ENCODE peak calls at places on chromosome 3, in six cellular contexts. S, M, X, H, R and Z are unnamed samples.

GRCh38 chr3:163671201-163671600 is 1407.1 kb downstream of the SI start:
- DNase-seq in R (no peak), X (no peak), M (no peak), S (no peak), H (no peak), Z (no peak)

GRCh38 chr3:45986303-45986982 is 9.2 kb downstream of the FYCO1 start:
- DNase-seq in M (no peak), S (peak; percentile 60), R (peak; percentile 73), X (peak; percentile 67), H (no peak), Z (no peak)

GRCh38 chr3:76063019-76063418 is 277.7 kb upstream of the ZNF717 start:
- DNase-seq in M (no peak), S (peak; percentile 93), X (no peak), H (no peak), R (peak; percentile 4), Z (no peak)

GRCh38 chr3:127988770-127989518 is 63.3 kb upstream of the SEC61A1 start:
- DNase-seq in R (peak; percentile 28), X (no peak), S (no peak), H (no peak), M (no peak), Z (no peak)

GRCh38 chr3:161221881-161222600 is 930 bp downstream of the NMD3 start:
- DNase-seq in M (peak; percentile 21), R (no peak), S (no peak), X (peak; percentile 9), H (peak; percentile 62), Z (no peak)

GRCh38 chr3:133374706-133375105 is 25.1 kb upstream of the BFSP2 start:
- DNase-seq in M (no peak), R (no peak), H (no peak), S (no peak), X (no peak), Z (no peak)

GRCh38 chr3:76561494-76562242 is 478.2 kb upstream of the ROBO2 start:
- DNase-seq in X (no peak), R (no peak), S (no peak), M (no peak), H (no peak), Z (no peak)

GRCh38 chr3:65439641-65440040 is 599.1 kb downstream of the MAGI1 start:
- DNase-seq in H (peak; percentile 79), R (peak; percentile 34), X (peak; percentile 75), M (peak; percentile 35), S (peak; percentile 39), Z (peak; percentile 56)

GRCh38 chr3:171261487-171261886 is 198.7 kb downstream of the TNIK start:
- DNase-seq in M (peak; percentile 24), X (no peak), S (peak; percentile 61), R (peak; percentile 4), H (no peak), Z (no peak)

GRCh38 chr3:114623420-114624046 is 329.7 kb downstream of the TIGIT start:
- DNase-seq in M (no peak), H (no peak), S (no peak), X (no peak), R (peak; percentile 44), Z (no peak)

GRCh38 chr3:71450985-71451560 is 132.5 kb downstream of the FOXP1 start:
- DNase-seq in H (no peak), X (no peak), R (no peak), S (no peak), M (no peak), Z (no peak)

GRCh38 chr3:137116619-137117018 is 158.8 kb downstream of the IL20RB start:
- DNase-seq in M (no peak), H (no peak), X (no peak), R (no peak), S (peak; percentile 46), Z (no peak)

GRCh38 chr3:10463191-10464067 is 42.0 kb downstream of the ATP2B2 start:
- DNase-seq in S (no peak), X (no peak), R (no peak), H (no peak), M (no peak), Z (no peak)

GRCh38 chr3:142394921-142395622 is 52.8 kb downstream of the XRN1 start:
- DNase-seq in M (no peak), H (no peak), X (peak; percentile 33), R (no peak), S (no peak), Z (no peak)

GRCh38 chr3:2896281-2896967 is 213.8 kb downstream of the IL5RA start:
- DNase-seq in X (no peak), H (no peak), R (no peak), M (no peak), S (no peak), Z (no peak)

GRCh38 chr3:124246949-124247348 is 255.0 kb upstream of the ROPN1 start:
- DNase-seq in R (no peak), H (no peak), M (peak; percentile 19), X (peak; percentile 21), S (no peak), Z (no peak)

GRCh38 chr3:147407107-147407494 is 758 bp upstream of the ZIC4 start:
- DNase-seq in S (no peak), H (no peak), X (no peak), R (no peak), M (no peak), Z (no peak)

GRCh38 chr3:12273045-12273695 is 15.7 kb upstream of the PPARG start:
- DNase-seq in M (no peak), H (no peak), X (no peak), S (no peak), R (no peak), Z (no peak)

GRCh38 chr3:16300881-16301359 is 35.9 kb downstream of the OXNAD1 start:
- DNase-seq in S (no peak), R (no peak), X (no peak), M (peak; percentile 35), H (no peak), Z (no peak)

GRCh38 chr3:70989174-70989573 is 594.4 kb downstream of the FOXP1 start:
- DNase-seq in S (no peak), R (peak; percentile 64), M (no peak), H (no peak), X (no peak), Z (no peak)

GRCh38 chr3:131630117-131630516 is 127.3 kb upstream of the MRPL3 start:
- DNase-seq in R (no peak), S (peak; percentile 57), H (no peak), X (no peak), M (no peak), Z (no peak)

GRCh38 chr3:175735866-175736265 is 876.7 kb downstream of the NAALADL2 start:
- DNase-seq in X (no peak), R (no peak), H (no peak), M (no peak), S (no peak), Z (no peak)

DNA sequence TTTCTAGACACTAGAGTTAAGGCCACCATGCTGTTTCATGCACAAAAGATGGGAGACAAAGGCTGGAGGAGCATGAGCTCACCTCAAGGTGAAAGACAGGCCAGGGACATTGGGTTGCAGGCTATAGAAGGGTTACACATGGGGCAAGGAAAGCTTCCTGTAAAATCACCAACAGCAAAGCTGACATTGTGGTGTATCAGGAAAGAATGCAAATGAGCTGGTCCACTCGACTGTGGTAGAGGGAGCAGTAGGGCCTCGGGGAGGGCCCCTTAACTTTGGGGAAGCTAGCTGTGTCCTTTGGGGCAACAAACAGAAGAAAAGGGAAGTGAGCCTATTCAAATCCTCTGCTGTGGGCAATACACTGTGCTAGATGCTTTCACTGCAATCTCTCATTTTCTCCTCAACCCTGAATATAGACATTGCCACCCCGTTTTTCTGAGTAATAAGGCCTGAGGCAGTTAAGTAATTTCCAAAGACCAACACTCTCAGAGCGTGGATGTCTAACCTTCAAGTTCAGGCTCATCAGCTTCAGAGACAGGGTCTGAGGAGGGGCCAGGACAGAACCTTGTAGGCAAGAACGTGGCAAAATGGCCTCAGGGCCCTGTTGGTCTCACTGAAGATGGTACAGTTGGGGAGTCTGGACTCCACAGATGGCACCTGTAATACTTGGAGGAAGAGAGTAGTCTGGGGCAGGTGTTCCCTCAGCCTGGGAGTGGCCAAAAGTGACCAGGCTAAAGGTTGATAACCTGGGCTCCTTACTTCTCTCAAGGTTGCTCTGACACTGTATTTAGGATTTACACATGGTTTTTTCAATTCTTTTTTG is 24.1 kb downstream of the CX3CR1 start:
- DNase-seq in M (peak; percentile 49), H (no peak), S (peak; percentile 20), R (no peak), X (no peak), Z (no peak)
- H3K4me3 ChIP-seq in M (no peak overlapping the region), H (no peak overlapping the region), S (no peak overlapping the region), R (no peak overlapping the region), X (no peak overlapping the region), Z (no peak overlapping the region)

DNA sequence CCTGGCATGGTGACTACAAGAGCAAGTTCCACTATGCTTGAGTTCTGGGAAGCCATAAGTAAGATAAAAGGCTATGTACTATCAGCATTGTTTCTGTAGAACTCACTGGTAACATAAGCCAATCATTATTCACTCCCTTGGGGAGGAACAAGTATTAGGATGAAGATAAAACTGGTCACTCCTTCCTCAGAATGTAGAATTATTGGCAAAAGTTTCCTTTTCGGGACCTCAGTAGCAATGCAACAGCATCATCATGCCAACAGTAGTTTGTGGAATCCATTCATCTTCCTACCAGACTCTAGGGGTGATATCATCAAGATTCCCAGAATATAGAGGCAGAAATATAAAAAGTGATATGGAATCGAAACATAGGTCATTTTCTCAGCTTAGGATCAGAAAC is 209.6 kb downstream of the PLOD2 start:
- DNase-seq in M (no peak), X (no peak), S (no peak), R (no peak), H (no peak), Z (no peak)
- H3K27ac ChIP-seq in M (no peak overlapping the region), X (no peak overlapping the region), S (no peak overlapping the region), R (no peak overlapping the region), H (no peak overlapping the region), Z (no peak overlapping the region)

DNA sequence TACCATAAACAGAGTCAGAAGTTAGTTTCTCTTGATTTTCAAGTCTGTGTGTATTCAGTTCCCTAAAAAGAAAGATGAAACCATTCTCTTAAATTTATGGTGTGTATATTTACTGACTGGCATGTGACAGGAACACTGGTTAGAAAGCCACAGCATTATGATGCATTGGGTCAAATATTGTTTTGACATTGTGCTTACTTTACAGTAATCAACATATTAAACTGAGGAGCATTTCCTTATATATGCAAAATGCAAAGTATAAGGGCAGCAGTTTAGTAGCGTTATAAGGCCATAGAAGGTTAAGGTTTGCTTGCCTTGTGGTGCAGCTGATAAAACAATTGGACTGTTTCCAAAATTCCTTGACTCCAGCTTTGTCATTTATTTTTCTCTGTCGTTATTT is 72.9 kb downstream of the EPHA3 start:
- DNase-seq in S (peak; percentile 12), R (no peak), M (no peak), X (no peak), H (no peak), Z (no peak)
- H3K4me3 ChIP-seq in S (peak overlapping the region; percentile 31), R (no peak overlapping the region), M (no peak overlapping the region), X (no peak overlapping the region), H (no peak overlapping the region), Z (no peak overlapping the region)

DNA sequence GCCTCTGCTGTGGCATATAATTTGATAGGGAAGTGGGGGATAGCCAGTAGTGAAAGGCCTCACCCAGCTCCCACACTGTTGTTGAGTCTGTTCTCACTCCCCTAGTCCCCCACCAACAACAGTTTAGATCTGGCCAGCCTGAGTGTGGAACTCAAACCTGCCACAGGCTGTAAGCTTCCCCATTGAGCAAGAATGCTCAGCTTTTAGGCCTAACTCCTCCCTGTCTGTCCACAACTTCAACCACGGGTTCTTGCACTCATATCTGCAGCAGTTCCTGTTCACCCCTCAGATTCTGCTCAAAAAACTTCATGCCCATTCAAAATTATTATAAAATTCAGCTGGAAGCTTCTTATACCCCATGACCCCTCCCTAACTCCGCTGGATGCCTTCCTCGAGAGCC is 975.1 kb downstream of the NSUN3 start:
- DNase-seq in X (no peak), S (no peak), H (no peak), M (no peak), R (no peak), Z (no peak)
- H3K27ac ChIP-seq in X (no peak overlapping the region), S (no peak overlapping the region), H (no peak overlapping the region), M (no peak overlapping the region), R (no peak overlapping the region), Z (no peak overlapping the region)